ENCODE peak calls at places on chromosomes 4 and X, in six cellular contexts. W, K, R, A, Q and J are unnamed samples.
A peak's percentile ranks its signal among the peaks of the same experiment; 100 is the strongest.

GRCh38 chr4:77194366-77194765 is 37.4 kb downstream of the CCNG2 start:
- DNase-seq in W (no peak), K (no peak), R (no peak), A (no peak), Q (no peak), J (no peak)

GRCh38 chrX:56505866-56506265 is 57.6 kb upstream of the UBQLN2 start:
- DNase-seq in W (no peak), K (no peak), R (no peak), A (no peak), Q (no peak), J (no peak)

GRCh38 chr4:77581724-77582123 is 23.9 kb upstream of the CXCL13 start:
- DNase-seq in W (no peak), K (no peak), R (no peak), A (no peak), Q (no peak), J (no peak)

GRCh38 chr4:124151031-124151430 is 561.5 kb downstream of the ANKRD50 start:
- DNase-seq in W (no peak), K (no peak), R (no peak), A (no peak), Q (no peak), J (no peak)

GRCh38 chr4:180953572-180953971 is 1289.6 kb upstream of the TENM3 start:
- DNase-seq in W (no peak), K (peak; percentile 4), R (no peak), A (no peak), Q (no peak), J (no peak)

GRCh38 chrX:150880808-150881165 is 17.7 kb downstream of the CD99L2 start:
- DNase-seq in W (no peak), K (no peak), R (no peak), A (no peak), Q (no peak), J (no peak)

GRCh38 chr4:65921180-65921579 is 250.9 kb upstream of the EPHA5 start:
- DNase-seq in W (no peak), K (no peak), R (no peak), A (no peak), Q (no peak), J (no peak)

GRCh38 chrX:15758140-15758539 is 20.1 kb downstream of the CA5B start:
- DNase-seq in W (no peak), K (no peak), R (no peak), A (no peak), Q (no peak), J (no peak)

GRCh38 chrX:67435536-67435935 is 108.3 kb upstream of the AR start:
- DNase-seq in W (no peak), K (no peak), R (no peak), A (no peak), Q (no peak), J (no peak)